ENCODE peak calls at places on chromosome 9, in nine cellular contexts. One of them, this sample, is unnamed.
A peak's percentile ranks its signal among the peaks of the same experiment; 100 is the strongest.

GRCh38 chr9:137150485-137151060 is 11.6 kb downstream of the GRIN1 start:
- DNase-seq in lower lobe of right lung: no peak
- DNase-seq in psoas muscle: peak; percentile 72
- DNase-seq in PC-9: peak; percentile 85
- DNase-seq in GM10248: peak; percentile 89
- DNase-seq in fibroblast of lung: peak; percentile 23
- DNase-seq in prostate gland: no peak
- DNase-seq in dorsolateral prefrontal cortex: no peak
- DNase-seq in left ventricle myocardium inferior: no peak
- DNase-seq in this sample: peak; percentile 94

GRCh38 chr9:134233022-134233421 is 68.7 kb upstream of the RNU6ATAC start:
- DNase-seq in psoas muscle: no peak
- DNase-seq in GM10248: no peak
- DNase-seq in fibroblast of lung: no peak
- DNase-seq in lower lobe of right lung: peak; percentile 69
- DNase-seq in PC-9: no peak
- DNase-seq in left ventricle myocardium inferior: no peak
- DNase-seq in dorsolateral prefrontal cortex: no peak
- DNase-seq in prostate gland: no peak
- DNase-seq in this sample: no peak

GRCh38 chr9:79001012-79001411 is 570.8 kb upstream of the TLE4 start:
- DNase-seq in prostate gland: no peak
- DNase-seq in GM10248: no peak
- DNase-seq in lower lobe of right lung: no peak
- DNase-seq in dorsolateral prefrontal cortex: no peak
- DNase-seq in left ventricle myocardium inferior: no peak
- DNase-seq in psoas muscle: no peak
- DNase-seq in fibroblast of lung: no peak
- DNase-seq in PC-9: no peak
- DNase-seq in this sample: no peak

GRCh38 chr9:105357937-105358336 is 89.9 kb upstream of the FSD1L start:
- DNase-seq in prostate gland: no peak
- DNase-seq in PC-9: no peak
- DNase-seq in GM10248: peak; percentile 56
- DNase-seq in dorsolateral prefrontal cortex: no peak
- DNase-seq in fibroblast of lung: no peak
- DNase-seq in left ventricle myocardium inferior: no peak
- DNase-seq in lower lobe of right lung: no peak
- DNase-seq in psoas muscle: no peak
- DNase-seq in this sample: peak; percentile 62

GRCh38 chr9:109894921-109895758 is 115.1 kb downstream of the PALM2AKAP2 start:
- DNase-seq in dorsolateral prefrontal cortex: no peak
- DNase-seq in lower lobe of right lung: no peak
- DNase-seq in PC-9: no peak
- DNase-seq in prostate gland: no peak
- DNase-seq in GM10248: peak; percentile 33
- DNase-seq in left ventricle myocardium inferior: no peak
- DNase-seq in psoas muscle: no peak
- DNase-seq in fibroblast of lung: no peak
- DNase-seq in this sample: no peak

GRCh38 chr9:133103183-133103986 is 17.7 kb downstream of the RALGDS start:
- DNase-seq in prostate gland: peak; percentile 52
- DNase-seq in PC-9: peak; percentile 87
- DNase-seq in GM10248: peak; percentile 81
- DNase-seq in dorsolateral prefrontal cortex: peak; percentile 74
- DNase-seq in psoas muscle: peak; percentile 88
- DNase-seq in lower lobe of right lung: peak; percentile 81
- DNase-seq in left ventricle myocardium inferior: peak; percentile 70
- DNase-seq in fibroblast of lung: peak; percentile 32
- DNase-seq in this sample: peak; percentile 77

GRCh38 chr9:125829743-125830142 is 82.6 kb downstream of the PBX3 start:
- DNase-seq in prostate gland: no peak
- DNase-seq in fibroblast of lung: peak; percentile 40
- DNase-seq in dorsolateral prefrontal cortex: no peak
- DNase-seq in PC-9: no peak
- DNase-seq in left ventricle myocardium inferior: no peak
- DNase-seq in GM10248: peak; percentile 46
- DNase-seq in psoas muscle: no peak
- DNase-seq in lower lobe of right lung: no peak
- DNase-seq in this sample: peak; percentile 26

GRCh38 chr9:71237051-71237450 is 115.6 kb upstream of the TRPM3 start:
- DNase-seq in GM10248: no peak
- DNase-seq in left ventricle myocardium inferior: no peak
- DNase-seq in psoas muscle: no peak
- DNase-seq in dorsolateral prefrontal cortex: no peak
- DNase-seq in fibroblast of lung: no peak
- DNase-seq in prostate gland: no peak
- DNase-seq in lower lobe of right lung: no peak
- DNase-seq in PC-9: no peak
- DNase-seq in this sample: no peak

GRCh38 chr9:84343111-84343521 is 2.6 kb upstream of the SLC28A3 start:
- DNase-seq in dorsolateral prefrontal cortex: no peak
- DNase-seq in psoas muscle: no peak
- DNase-seq in fibroblast of lung: no peak
- DNase-seq in lower lobe of right lung: no peak
- DNase-seq in GM10248: no peak
- DNase-seq in prostate gland: no peak
- DNase-seq in PC-9: peak; percentile 45
- DNase-seq in left ventricle myocardium inferior: no peak
- DNase-seq in this sample: no peak

GRCh38 chr9:130053504-130054427 is at the start of gene GPR107:
- DNase-seq in PC-9: peak; percentile 77
- DNase-seq in GM10248: peak; percentile 92
- DNase-seq in fibroblast of lung: peak; percentile 64
- DNase-seq in psoas muscle: peak; percentile 90
- DNase-seq in left ventricle myocardium inferior: peak; percentile 83
- DNase-seq in dorsolateral prefrontal cortex: peak; percentile 74
- DNase-seq in lower lobe of right lung: peak; percentile 89
- DNase-seq in prostate gland: peak; percentile 61
- DNase-seq in this sample: peak; percentile 90

GRCh38 chr9:76298497-76299144 is 95.6 kb downstream of the RFK start:
- DNase-seq in GM10248: no peak
- DNase-seq in fibroblast of lung: no peak
- DNase-seq in prostate gland: no peak
- DNase-seq in dorsolateral prefrontal cortex: no peak
- DNase-seq in PC-9: peak; percentile 17
- DNase-seq in lower lobe of right lung: no peak
- DNase-seq in left ventricle myocardium inferior: no peak
- DNase-seq in psoas muscle: no peak
- DNase-seq in this sample: no peak
- TF ChIP-seq CTCF in GM10248: no peak
- TF ChIP-seq CTCF in fibroblast of lung: no peak
- TF ChIP-seq CTCF in prostate gland: no peak
- TF ChIP-seq CTCF in dorsolateral prefrontal cortex: no peak
- TF ChIP-seq CTCF in PC-9: peak; percentile 52
- TF ChIP-seq CTCF in lower lobe of right lung: no peak
- TF ChIP-seq CTCF in left ventricle myocardium inferior: no peak
- TF ChIP-seq CTCF in psoas muscle: no peak
- TF ChIP-seq CTCF in this sample: peak; percentile 22

GRCh38 chr9:1429328-1429727 is 379.2 kb downstream of the DMRT2 start:
- DNase-seq in PC-9: no peak
- DNase-seq in prostate gland: no peak
- DNase-seq in psoas muscle: no peak
- DNase-seq in dorsolateral prefrontal cortex: no peak
- DNase-seq in lower lobe of right lung: no peak
- DNase-seq in GM10248: no peak
- DNase-seq in left ventricle myocardium inferior: peak; percentile 16
- DNase-seq in fibroblast of lung: no peak
- DNase-seq in this sample: peak; percentile 16

DNA sequence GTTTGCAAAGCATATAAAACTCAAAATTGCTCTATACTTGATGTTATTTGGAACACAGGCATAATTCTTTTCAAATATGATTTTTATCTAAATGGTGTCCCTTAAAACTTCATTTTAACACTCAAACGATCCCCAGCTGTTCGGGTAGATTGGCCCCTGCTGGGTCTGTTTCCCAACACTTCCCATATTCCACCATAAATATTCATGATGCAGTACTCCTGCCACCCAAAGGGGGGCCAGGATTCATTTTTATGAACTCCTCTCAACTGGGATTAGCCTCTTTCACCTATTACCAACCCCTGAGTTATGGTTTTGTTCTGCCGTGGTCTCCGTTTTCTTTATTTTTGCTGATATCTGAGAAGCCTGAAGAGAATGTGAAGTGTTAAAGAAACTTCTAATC is 383.9 kb downstream of the DMRT2 start:
- DNase-seq in prostate gland: no peak
- DNase-seq in PC-9: no peak
- DNase-seq in left ventricle myocardium inferior: no peak
- DNase-seq in lower lobe of right lung: no peak
- DNase-seq in GM10248: no peak
- DNase-seq in psoas muscle: no peak
- DNase-seq in dorsolateral prefrontal cortex: no peak
- DNase-seq in fibroblast of lung: no peak
- DNase-seq in this sample: no peak
- TF ChIP-seq CTCF in prostate gland: no peak
- TF ChIP-seq CTCF in PC-9: peak; percentile 25
- TF ChIP-seq CTCF in left ventricle myocardium inferior: peak; percentile 19
- TF ChIP-seq CTCF in lower lobe of right lung: peak; percentile 11
- TF ChIP-seq CTCF in GM10248: no peak
- TF ChIP-seq CTCF in psoas muscle: peak; percentile 21
- TF ChIP-seq CTCF in dorsolateral prefrontal cortex: peak; percentile 10
- TF ChIP-seq CTCF in fibroblast of lung: peak; percentile 6
- TF ChIP-seq CTCF in this sample: no peak

DNA sequence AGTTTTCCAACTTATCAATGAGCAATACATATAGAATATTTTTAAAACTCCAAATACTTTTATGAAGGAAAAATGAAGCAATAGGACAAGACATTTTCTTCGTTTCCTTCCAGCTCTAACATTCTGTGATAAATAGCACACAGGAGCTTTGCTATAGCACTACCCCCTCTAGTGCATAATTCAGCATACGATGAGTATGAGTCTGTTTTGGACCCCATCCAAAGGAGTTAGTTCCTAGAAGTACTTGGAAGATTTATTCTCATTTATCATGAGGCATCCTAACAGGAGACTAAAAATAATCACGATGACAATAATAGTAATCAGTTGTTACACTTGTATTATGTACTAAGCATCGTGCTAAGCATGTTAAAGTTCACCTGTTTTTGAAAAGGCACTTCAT is 1061.3 kb upstream of the DMAC1 start:
- DNase-seq in left ventricle myocardium inferior: no peak
- DNase-seq in fibroblast of lung: peak; percentile 72
- DNase-seq in dorsolateral prefrontal cortex: no peak
- DNase-seq in PC-9: no peak
- DNase-seq in prostate gland: no peak
- DNase-seq in psoas muscle: no peak
- DNase-seq in GM10248: no peak
- DNase-seq in lower lobe of right lung: no peak
- DNase-seq in this sample: no peak
- TF ChIP-seq CTCF in left ventricle myocardium inferior: no peak
- TF ChIP-seq CTCF in fibroblast of lung: no peak
- TF ChIP-seq CTCF in dorsolateral prefrontal cortex: no peak
- TF ChIP-seq CTCF in PC-9: no peak
- TF ChIP-seq CTCF in prostate gland: no peak
- TF ChIP-seq CTCF in psoas muscle: no peak
- TF ChIP-seq CTCF in GM10248: no peak
- TF ChIP-seq CTCF in lower lobe of right lung: no peak
- TF ChIP-seq CTCF in this sample: no peak

DNA sequence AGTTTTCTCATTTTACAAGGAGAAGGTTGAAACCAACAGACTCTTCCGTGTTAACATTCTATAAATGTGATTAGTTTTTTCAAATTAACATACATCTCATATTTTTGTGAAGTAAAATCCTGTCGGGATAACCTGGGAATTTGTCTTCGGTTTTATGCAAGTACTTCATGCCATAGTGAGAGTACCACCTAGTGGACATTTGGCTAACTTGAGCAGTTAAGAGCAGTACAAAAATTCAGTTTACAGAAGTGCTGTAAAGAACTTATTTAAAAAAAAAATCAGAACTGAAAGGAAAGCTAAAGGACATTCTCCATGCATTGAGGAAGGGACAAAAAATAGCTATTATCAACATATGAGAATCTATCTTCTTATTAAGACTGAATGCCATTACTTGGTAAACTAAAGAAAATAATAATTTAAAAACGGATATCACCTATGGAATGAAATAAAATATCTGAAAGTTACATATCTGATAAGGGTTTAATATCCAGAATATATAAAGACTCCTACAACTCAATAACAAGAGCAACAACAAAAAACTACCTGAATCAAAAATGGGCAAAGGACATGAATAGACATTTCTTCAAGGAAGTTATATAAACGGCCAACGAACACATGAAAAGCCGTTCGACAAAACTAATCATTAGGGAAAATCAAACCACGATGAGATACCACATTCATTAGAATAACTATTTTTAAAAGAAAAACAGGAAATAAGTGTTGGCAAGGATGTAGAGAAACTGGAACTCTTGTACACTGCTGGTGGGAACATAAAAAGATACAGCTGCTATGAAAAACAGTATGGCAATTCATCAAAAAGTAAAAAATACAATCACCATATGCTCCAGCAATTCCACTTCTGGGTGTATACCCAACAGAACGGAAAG is 117.0 kb upstream of the GNA14 start:
- DNase-seq in dorsolateral prefrontal cortex: no peak
- DNase-seq in prostate gland: no peak
- DNase-seq in psoas muscle: no peak
- DNase-seq in PC-9: no peak
- DNase-seq in left ventricle myocardium inferior: no peak
- DNase-seq in fibroblast of lung: peak; percentile 81
- DNase-seq in lower lobe of right lung: no peak
- DNase-seq in GM10248: no peak
- DNase-seq in this sample: no peak
- TF ChIP-seq CTCF in dorsolateral prefrontal cortex: peak; percentile 54
- TF ChIP-seq CTCF in prostate gland: peak; percentile 51
- TF ChIP-seq CTCF in psoas muscle: peak; percentile 37
- TF ChIP-seq CTCF in PC-9: peak; percentile 75
- TF ChIP-seq CTCF in left ventricle myocardium inferior: peak; percentile 49
- TF ChIP-seq CTCF in fibroblast of lung: peak; percentile 65
- TF ChIP-seq CTCF in lower lobe of right lung: peak; percentile 51
- TF ChIP-seq CTCF in GM10248: peak; percentile 30
- TF ChIP-seq CTCF in this sample: peak; percentile 36

GRCh38 chr9:23153058-23153457 is 673.0 kb downstream of the ELAVL2 start:
- DNase-seq in PC-9: no peak
- DNase-seq in lower lobe of right lung: no peak
- DNase-seq in dorsolateral prefrontal cortex: no peak
- DNase-seq in psoas muscle: no peak
- DNase-seq in GM10248: no peak
- DNase-seq in prostate gland: no peak
- DNase-seq in left ventricle myocardium inferior: no peak
- DNase-seq in fibroblast of lung: no peak
- DNase-seq in this sample: no peak
- TF ChIP-seq CTCF in PC-9: peak; percentile 38
- TF ChIP-seq CTCF in lower lobe of right lung: no peak
- TF ChIP-seq CTCF in dorsolateral prefrontal cortex: no peak
- TF ChIP-seq CTCF in psoas muscle: no peak
- TF ChIP-seq CTCF in GM10248: no peak
- TF ChIP-seq CTCF in prostate gland: no peak
- TF ChIP-seq CTCF in left ventricle myocardium inferior: no peak
- TF ChIP-seq CTCF in fibroblast of lung: no peak
- TF ChIP-seq CTCF in this sample: peak; percentile 14

GRCh38 chr9:131598121-131598520 is 52.8 kb downstream of the PRRT1B start:
- DNase-seq in fibroblast of lung: no peak
- DNase-seq in psoas muscle: no peak
- DNase-seq in GM10248: no peak
- DNase-seq in dorsolateral prefrontal cortex: peak; percentile 67
- DNase-seq in left ventricle myocardium inferior: peak; percentile 55
- DNase-seq in prostate gland: no peak
- DNase-seq in PC-9: no peak
- DNase-seq in lower lobe of right lung: peak; percentile 88
- DNase-seq in this sample: no peak
- TF ChIP-seq CTCF in fibroblast of lung: no peak
- TF ChIP-seq CTCF in psoas muscle: no peak
- TF ChIP-seq CTCF in GM10248: no peak
- TF ChIP-seq CTCF in dorsolateral prefrontal cortex: no peak
- TF ChIP-seq CTCF in left ventricle myocardium inferior: no peak
- TF ChIP-seq CTCF in prostate gland: no peak
- TF ChIP-seq CTCF in PC-9: no peak
- TF ChIP-seq CTCF in lower lobe of right lung: no peak
- TF ChIP-seq CTCF in this sample: no peak